ENCODE peak calls at places on chromosomes 5 and 9, in eight cellular contexts. P, Z, L, N, D, A, V and H are unnamed samples.

GRCh38 chr5:116557669-116558271 is 16.9 kb downstream of the SEMA6A start:
- DNase-seq in P (no peak), D (peak), V (no peak), A (no peak), L (peak), Z (no peak), N (no peak), H (no peak)

GRCh38 chr5:166726406-166726805 is 1565.0 kb upstream of the WWC1 start:
- DNase-seq in A (no peak), P (no peak), Z (no peak), V (no peak), L (no peak), D (no peak), N (no peak), H (no peak)

GRCh38 chr9:77912895-77913693 is 118.5 kb downstream of the GNAQ start:
- DNase-seq in A (no peak), P (no peak), L (no peak), Z (no peak), D (peak), N (no peak), V (no peak), H (no peak)

GRCh38 chr5:179178016-179178575 is 117.9 kb downstream of the ZNF354C start:
- DNase-seq in N (no peak), V (no peak), L (no peak), A (no peak), P (no peak), Z (no peak), D (no peak), H (no peak)

GRCh38 chr5:178274826-178275537 is 42.4 kb upstream of the PHYKPL start:
- DNase-seq in A (no peak), Z (no peak), L (no peak), D (no peak), N (no peak), V (no peak), P (no peak), H (no peak)

GRCh38 chr9:38061326-38061947 is 7.6 kb downstream of the SHB start:
- DNase-seq in P (no peak), N (no peak), Z (no peak), V (no peak), L (no peak), A (no peak), D (no peak), H (no peak)

GRCh38 chr5:98755406-98755805 is 18.1 kb upstream of the RGMB start:
- DNase-seq in V (no peak), N (no peak), D (peak), L (no peak), A (no peak), Z (no peak), P (no peak), H (no peak)

GRCh38 chr9:21513431-21513830 is 31.3 kb upstream of the IFNE start:
- DNase-seq in N (no peak), A (no peak), L (no peak), Z (no peak), V (no peak), D (peak), P (no peak), H (no peak)

GRCh38 chr9:126689027-126689825 is 75.5 kb downstream of the LMX1B start:
- DNase-seq in Z (no peak), D (no peak), N (no peak), A (no peak), V (no peak), L (no peak), P (no peak), H (no peak)

GRCh38 chr9:120941046-120941770 is 14.6 kb upstream of the TRAF1 start:
- DNase-seq in D (peak), Z (no peak), A (no peak), N (no peak), P (no peak), V (no peak), L (no peak), H (peak)

GRCh38 chr5:173493040-173493439 is 123.4 kb downstream of the BOD1 start:
- DNase-seq in Z (no peak), A (no peak), V (no peak), L (no peak), D (no peak), P (no peak), N (no peak), H (no peak)

GRCh38 chr5:143641549-143641955 is 170.4 kb upstream of the HMHB1 start:
- DNase-seq in Z (no peak), V (no peak), L (no peak), A (no peak), D (peak), N (no peak), P (no peak), H (no peak)

GRCh38 chr5:38563624-38564023 is 7.2 kb upstream of the LIFR start:
- DNase-seq in V (no peak), P (no peak), L (no peak), D (no peak), A (no peak), N (no peak), Z (no peak), H (no peak)

GRCh38 chr5:122756263-122756911 is 18.5 kb upstream of the SNX2 start:
- DNase-seq in D (peak), V (no peak), N (no peak), P (no peak), L (peak), Z (no peak), A (no peak), H (peak)

GRCh38 chr5:32217886-32218396 is 43.8 kb upstream of the GOLPH3 start:
- DNase-seq in V (no peak), Z (no peak), N (no peak), A (no peak), D (no peak), L (no peak), P (peak), H (no peak)

GRCh38 chr5:79471556-79471955 is 42.4 kb downstream of the HOMER1 start:
- DNase-seq in A (no peak), Z (no peak), V (no peak), P (no peak), D (no peak), N (no peak), L (no peak), H (no peak)

GRCh38 chr5:78600656-78601452 is 47.7 kb downstream of the LHFPL2 start:
- DNase-seq in N (no peak), P (no peak), Z (no peak), D (peak), A (no peak), V (no peak), L (peak), H (no peak)

GRCh38 chr5:171953860-171954701 is 52.4 kb downstream of the FBXW11 start:
- DNase-seq in P (no peak), A (no peak), L (peak), D (peak), Z (no peak), V (no peak), N (no peak), H (peak)

GRCh38 chr5:149488645-149489306 is 62.5 kb downstream of the CSNK1A1 start:
- DNase-seq in P (peak), A (no peak), D (no peak), L (no peak), V (peak), N (peak), Z (peak), H (no peak)

GRCh38 chr5:149223081-149223848 is 48.4 kb upstream of the AFAP1L1 start:
- DNase-seq in N (no peak), A (no peak), D (peak), L (no peak), V (no peak), P (no peak), Z (no peak), H (no peak)

GRCh38 chr5:104793031-104793430 is 1230.4 kb upstream of the NUDT12 start:
- DNase-seq in L (no peak), P (no peak), N (no peak), A (no peak), D (no peak), V (no peak), Z (no peak), H (no peak)

GRCh38 chr5:138230981-138231589 is 18.0 kb upstream of the CDC23 start:
- DNase-seq in Z (peak), A (no peak), L (peak), V (no peak), N (no peak), D (no peak), P (no peak), H (no peak)
- TF ChIP-seq POLR2A in Z (no peak), A (no peak), L (no peak), V (no peak), N (no peak), D (no peak), P (no peak), H (no peak)

GRCh38 chr9:134373269-134373668 is 47.0 kb downstream of the RXRA start:
- DNase-seq in D (no peak), Z (no peak), N (no peak), P (no peak), A (no peak), V (no peak), L (no peak), H (no peak)

GRCh38 chr9:134374301-134375010 is 48.2 kb downstream of the RXRA start:
- DNase-seq in P (no peak), N (no peak), A (no peak), L (no peak), D (no peak), V (no peak), Z (peak), H (no peak)

GRCh38 chr9:134373953-134374300 is 47.7 kb downstream of the RXRA start:
- DNase-seq in V (no peak), P (no peak), L (no peak), D (no peak), A (no peak), Z (peak), N (no peak), H (no peak)

GRCh38 chr9:134371731-134372130 is 45.5 kb downstream of the RXRA start:
- DNase-seq in A (no peak), N (peak), P (peak), Z (peak), L (no peak), V (no peak), D (no peak), H (no peak)

GRCh38 chr9:134372621-134373267 is 46.5 kb downstream of the RXRA start:
- DNase-seq in D (no peak), P (peak), L (no peak), Z (peak), A (no peak), N (no peak), V (no peak), H (peak)
- TF ChIP-seq POLR2A in D (no peak), P (no peak), L (no peak), Z (no peak), A (no peak), N (no peak), V (no peak), H (no peak)

GRCh38 chr5:95771892-95772291 is 40.8 kb downstream of the RHOBTB3 start:
- DNase-seq in N (no peak), A (no peak), Z (no peak), D (no peak), L (no peak), V (no peak), P (no peak), H (no peak)
- TF ChIP-seq POLR2A in N (no peak), A (no peak), Z (no peak), D (no peak), L (no peak), V (no peak), P (no peak), H (no peak)

DNA sequence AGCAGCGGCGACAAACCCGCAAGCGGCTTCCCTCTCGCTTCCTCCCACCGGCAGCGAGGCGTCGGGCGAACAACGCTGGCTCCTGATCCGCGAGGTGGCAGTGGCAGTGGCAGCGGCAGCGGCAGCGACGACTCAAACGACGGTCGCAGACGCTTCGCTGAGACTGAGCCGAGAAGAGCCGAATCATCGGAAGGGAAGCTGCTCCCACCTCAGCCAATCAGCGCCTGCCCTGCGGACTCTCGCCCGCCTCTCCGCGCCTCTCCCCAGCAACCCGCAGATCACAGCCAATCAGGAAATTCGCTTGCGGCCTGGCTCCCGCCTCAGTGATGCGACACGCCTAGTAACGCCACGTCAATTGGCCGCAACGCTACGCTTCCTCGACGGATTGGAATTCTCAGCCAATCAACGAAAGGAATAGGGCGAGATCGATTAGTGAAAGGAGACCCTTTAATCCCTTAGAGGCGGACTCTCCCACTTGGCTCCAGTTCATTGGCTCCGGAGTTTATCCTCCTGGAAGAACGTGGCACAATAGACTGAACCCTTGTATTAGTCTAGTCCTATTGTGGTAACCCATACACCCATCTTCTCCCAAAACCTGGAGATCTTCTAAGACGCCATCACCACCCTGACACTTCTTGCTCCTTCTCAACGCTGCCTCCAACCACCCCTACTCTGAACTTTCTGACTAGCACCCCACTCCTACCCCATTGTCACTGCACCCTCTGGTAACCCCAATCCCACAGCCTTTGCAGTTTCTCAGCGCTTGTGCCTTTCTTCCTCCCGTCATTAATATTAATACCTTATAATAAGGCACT is at the start of gene VCP:
- DNase-seq in L (peak), D (peak), Z (peak), P (peak), N (peak), A (peak), V (peak), H (peak)
- TF ChIP-seq POLR2A in L (peak), D (peak), Z (peak), P (peak), N (peak), A (peak), V (peak), H (peak)

DNA sequence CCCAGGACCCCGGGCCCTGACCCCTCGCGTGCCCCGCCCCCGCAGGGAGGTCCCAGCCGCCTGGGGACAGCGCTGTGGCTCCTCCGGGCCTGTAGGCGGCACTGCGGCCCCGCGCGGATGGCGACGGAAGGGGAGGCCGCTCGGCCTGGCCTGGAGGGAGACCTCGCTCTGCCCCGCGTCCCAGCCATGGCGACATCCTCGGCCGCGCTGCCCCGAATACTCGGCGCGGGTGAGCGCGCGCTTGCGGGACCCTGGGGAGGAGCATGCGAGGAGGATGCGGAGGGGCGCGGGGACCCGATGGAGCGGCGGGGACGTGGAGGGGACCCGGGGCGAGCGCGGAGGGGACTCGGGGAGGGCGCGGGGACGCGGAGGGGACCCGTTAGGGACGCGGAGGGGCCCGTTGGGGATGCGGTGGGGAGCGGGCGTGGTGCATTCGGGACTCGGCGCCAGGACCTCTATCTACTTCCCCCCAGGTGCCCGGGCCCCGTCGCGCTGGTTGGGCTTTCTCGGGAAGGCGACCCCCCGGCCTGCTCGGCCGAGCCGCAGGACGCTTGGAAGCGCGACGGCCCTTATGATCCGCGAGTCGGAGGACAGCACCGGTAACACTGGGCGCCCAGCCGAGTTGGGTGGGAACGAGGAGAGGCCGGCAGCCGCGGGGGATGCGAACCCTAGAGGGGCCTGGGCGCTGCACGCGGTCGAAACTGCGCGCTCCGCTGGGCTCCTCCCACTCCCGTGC is at the start of gene MRPS2:
- DNase-seq in P (peak), V (peak), N (peak), D (peak), L (peak), A (peak), Z (peak), H (peak)
- TF ChIP-seq POLR2A in P (peak), V (no peak), N (no peak), D (no peak), L (peak), A (no peak), Z (no peak), H (peak)

DNA sequence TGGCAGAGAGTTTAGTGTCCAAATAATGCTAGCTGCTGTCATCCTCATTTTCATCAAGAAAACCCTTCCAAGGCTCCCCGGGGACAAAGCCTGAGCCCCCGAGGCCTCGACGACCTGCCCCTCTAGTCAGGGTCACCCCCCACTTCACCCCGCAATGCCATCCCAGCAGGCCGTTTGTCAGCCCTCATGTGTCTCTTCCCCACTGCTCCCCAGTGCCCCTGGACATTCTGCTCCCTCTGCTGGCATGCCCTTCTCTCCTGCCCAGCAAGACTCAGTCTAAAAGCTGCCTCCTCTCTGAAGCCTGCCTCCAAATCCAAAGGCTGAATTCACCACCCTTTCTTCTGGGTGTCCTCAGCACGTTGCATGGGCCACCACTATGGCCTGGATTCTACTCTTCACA is 59.3 kb downstream of the PAX5 start:
- DNase-seq in A (no peak), P (no peak), Z (no peak), D (no peak), L (no peak), N (no peak), V (peak), H (no peak)
- TF ChIP-seq POLR2A in A (no peak), P (no peak), Z (no peak), D (no peak), L (no peak), N (no peak), V (no peak), H (no peak)

DNA sequence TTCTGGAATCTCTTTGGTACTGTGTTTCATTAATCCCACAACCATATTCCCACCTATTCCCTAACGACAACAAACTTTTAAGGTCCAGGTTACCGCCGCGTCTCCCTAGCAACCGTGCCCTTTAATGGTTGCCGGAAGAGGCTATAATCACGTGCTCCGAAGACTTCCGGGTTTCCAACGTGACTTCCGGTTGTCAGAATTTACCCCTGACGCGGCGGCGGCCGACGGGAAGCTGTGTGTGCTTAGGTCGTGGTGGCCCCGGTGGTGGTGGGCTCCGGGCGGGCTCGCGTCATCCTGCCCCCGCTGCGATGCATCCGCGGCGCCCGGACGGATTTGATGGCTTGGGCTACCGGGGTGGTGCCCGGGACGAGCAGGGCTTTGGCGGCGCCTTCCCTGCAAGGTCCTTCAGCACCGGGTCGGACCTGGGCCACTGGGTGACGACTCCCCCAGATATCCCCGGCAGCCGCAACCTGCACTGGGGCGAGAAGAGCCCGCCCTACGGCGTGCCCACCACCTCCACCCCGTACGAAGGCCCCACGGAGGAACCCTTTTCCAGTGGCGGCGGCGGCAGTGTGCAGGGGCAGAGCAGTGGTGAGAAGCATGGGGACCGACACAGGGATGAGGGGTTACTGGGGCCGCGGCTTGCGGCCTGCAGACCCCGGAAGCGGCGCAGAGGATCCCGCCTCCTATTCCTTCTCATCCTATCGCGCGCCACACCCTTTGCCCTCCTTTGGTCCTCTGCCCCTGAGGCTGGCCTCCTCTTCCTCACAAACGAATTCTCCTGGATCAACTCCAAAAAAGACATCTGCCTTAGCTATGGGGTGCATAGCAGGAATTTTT is at the start of gene SLC25A46:
- DNase-seq in Z (peak), D (peak), P (peak), V (peak), L (peak), A (peak), N (peak), H (peak)
- TF ChIP-seq POLR2A in Z (peak), D (peak), P (peak), V (no peak), L (peak), A (no peak), N (no peak), H (peak)

DNA sequence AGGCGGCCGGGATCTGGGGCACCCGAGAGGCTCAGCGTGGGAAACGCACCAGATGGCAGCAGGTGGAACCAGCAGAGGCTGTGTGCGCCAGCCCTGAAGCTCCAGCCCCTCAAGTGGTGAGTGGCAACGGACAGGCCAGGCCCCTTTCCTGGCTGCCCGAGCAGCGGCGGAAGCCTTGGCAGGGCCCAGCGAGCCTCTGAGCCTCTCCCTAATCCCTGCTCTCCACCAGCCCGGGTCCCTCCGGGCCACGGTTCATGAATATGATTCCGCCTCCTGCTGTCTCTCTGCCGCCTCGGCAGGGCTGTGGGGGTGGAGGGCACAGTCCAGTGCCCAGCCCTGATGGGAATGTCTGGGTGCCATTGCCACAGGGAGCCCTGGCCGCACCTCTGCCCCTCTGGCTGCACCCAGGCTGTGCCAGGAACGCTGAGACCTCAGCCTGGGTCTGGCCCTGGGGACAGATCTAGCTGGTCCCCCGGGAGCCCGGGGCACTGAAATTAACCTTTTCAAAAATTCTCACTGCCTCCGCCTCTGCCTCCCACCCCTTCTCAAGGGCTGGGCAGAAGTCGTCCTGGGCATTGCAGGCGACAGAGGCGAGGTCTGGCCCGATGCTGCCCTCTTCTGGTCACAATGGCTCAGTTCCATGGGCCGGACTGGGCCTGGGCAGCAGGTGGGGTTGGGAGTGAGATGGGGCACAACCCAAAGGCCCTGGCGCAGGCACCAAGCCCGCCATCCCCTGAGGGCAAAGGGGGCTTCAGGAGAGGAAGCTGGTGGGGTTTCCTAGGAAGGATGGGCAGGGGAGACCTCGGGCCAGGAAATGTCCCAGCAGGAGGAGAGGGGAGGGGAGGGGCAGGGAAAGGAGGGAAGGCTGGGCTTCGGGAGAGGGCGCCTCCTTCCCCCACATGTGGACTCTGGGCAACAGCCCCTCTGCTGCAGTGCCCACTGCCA is 20.3 kb downstream of the CCDC187 start:
- DNase-seq in L (peak), D (peak), N (peak), Z (peak), A (peak), V (peak), P (peak), H (peak)
- TF ChIP-seq POLR2A in L (no peak), D (no peak), N (no peak), Z (no peak), A (no peak), V (no peak), P (no peak), H (no peak)